ENCODE peak calls at places on chromosomes 16 and 17, in nine cellular contexts. F is A549, X is esophagus muscularis mucosa, H is testis, J is body of pancreas, M is adrenal gland, W is breast epithelium, D is gastrocnemius medialis, E is HCT116. T is an unnamed sample.
A peak's percentile ranks its signal among the peaks of the same experiment; 100 is the strongest.

GRCh38 chr17:58710948-58711552 is 18.6 kb downstream of the RAD51C start:
- DNase-seq in F (peak; percentile 71), X (no peak), H (peak; percentile 78), J (peak; percentile 40), M (peak; percentile 26), W (no peak), D (no peak), E (peak; percentile 56), T (peak; percentile 12)

GRCh38 chr17:8121531-8122390 is 2.1 kb downstream of the HES7 start:
- DNase-seq in F (peak; percentile 92), X (no peak), H (peak; percentile 59), J (peak; percentile 42), M (no peak), W (no peak), D (no peak), E (peak; percentile 51), T (no peak)

GRCh38 chr16:695355-696089 is 5.3 kb upstream of the WDR24 start:
- DNase-seq in F (peak; percentile 78), X (no peak), H (no peak), J (peak; percentile 33), M (peak; percentile 57), W (peak; percentile 49), D (no peak), E (no peak), T (no peak)

GRCh38 chr17:74497471-74497870 is 31.0 kb downstream of the CD300A start:
- DNase-seq in F (no peak), X (no peak), H (no peak), J (no peak), M (no peak), W (no peak), D (no peak), E (no peak), T (no peak)

GRCh38 chr16:21277927-21278706 is at the start of gene CRYM:
- DNase-seq in F (peak; percentile 52), X (peak; percentile 72), H (peak; percentile 83), J (peak; percentile 61), M (peak; percentile 49), W (peak; percentile 32), D (no peak), E (no peak), T (peak; percentile 56)

GRCh38 chr17:1071103-1071825 is 74.3 kb downstream of the TIMM22 start:
- DNase-seq in F (no peak), X (no peak), H (no peak), J (no peak), M (no peak), W (no peak), D (no peak), E (no peak), T (no peak)

GRCh38 chr16:20950294-20950693 is 49.7 kb downstream of the LYRM1 start:
- DNase-seq in F (no peak), X (no peak), H (no peak), J (no peak), M (no peak), W (no peak), D (no peak), E (no peak), T (no peak)

GRCh38 chr16:54342001-54342776 is 55.6 kb upstream of the IRX3 start:
- DNase-seq in F (no peak), X (no peak), H (no peak), J (no peak), M (no peak), W (peak; percentile 74), D (no peak), E (no peak), T (no peak)

GRCh38 chr17:32463304-32463703 is 19.0 kb downstream of the PSMD11 start:
- DNase-seq in F (no peak), X (no peak), H (no peak), J (no peak), M (no peak), W (no peak), D (no peak), E (no peak), T (no peak)

GRCh38 chr16:87383522-87384161 is at the start of gene FBXO31:
- DNase-seq in F (peak; percentile 95), X (peak; percentile 95), H (peak; percentile 90), J (peak; percentile 89), M (peak; percentile 89), W (peak; percentile 74), D (peak; percentile 72), E (peak; percentile 88), T (peak; percentile 91)
- TF ChIP-seq POLR2A in F (peak; percentile 94), X (no peak), H (peak; percentile 88), J (no peak), M (peak; percentile 91), W (no peak), D (peak; percentile 100), E (peak; percentile 90), T (peak; percentile 98)

GRCh38 chr16:27168790-27169189 is 34.5 kb upstream of the KDM8 start:
- DNase-seq in F (no peak), X (no peak), H (no peak), J (no peak), M (no peak), W (no peak), D (no peak), E (no peak), T (no peak)

GRCh38 chr16:27169511-27170071 is 33.7 kb upstream of the KDM8 start:
- DNase-seq in F (peak; percentile 68), X (no peak), H (no peak), J (no peak), M (no peak), W (no peak), D (no peak), E (no peak), T (peak; percentile 52)

GRCh38 chr16:27161398-27161797 is 41.9 kb upstream of the KDM8 start:
- DNase-seq in F (no peak), X (no peak), H (no peak), J (no peak), M (no peak), W (no peak), D (no peak), E (no peak), T (no peak)

DNA sequence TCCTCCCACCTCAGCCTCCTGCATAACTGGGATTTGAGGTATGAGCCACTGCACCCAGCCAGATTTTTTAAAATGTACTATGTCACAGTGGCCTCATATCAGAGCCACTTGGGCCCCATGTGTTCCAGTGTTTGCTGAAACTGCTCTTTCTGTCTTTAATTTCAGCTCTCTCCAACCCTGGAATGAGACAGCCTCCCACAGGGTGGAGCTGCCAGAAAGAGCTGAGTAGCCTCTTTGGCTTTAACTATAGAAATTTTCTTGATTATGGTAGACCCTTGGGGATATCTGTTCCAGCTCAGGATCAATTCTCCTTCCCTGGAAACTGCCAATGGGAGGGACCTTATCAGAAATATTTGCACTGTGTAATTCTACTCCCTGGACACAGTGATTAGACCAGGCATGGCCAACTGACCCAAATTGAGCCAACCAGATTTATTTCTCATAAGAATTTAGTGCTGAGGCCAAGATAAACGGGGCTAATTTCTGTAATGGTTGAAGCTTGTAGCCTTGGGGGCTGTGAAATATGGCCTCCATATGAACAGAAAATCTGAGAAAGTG is 39.0 kb upstream of the KDM8 start:
- DNase-seq in F (no peak), X (no peak), H (no peak), J (no peak), M (no peak), W (no peak), D (no peak), E (no peak), T (no peak)
- TF ChIP-seq POLR2A in F (no peak), X (no peak), H (no peak), J (no peak), M (no peak), W (no peak), D (no peak), E (no peak), T (no peak)

DNA sequence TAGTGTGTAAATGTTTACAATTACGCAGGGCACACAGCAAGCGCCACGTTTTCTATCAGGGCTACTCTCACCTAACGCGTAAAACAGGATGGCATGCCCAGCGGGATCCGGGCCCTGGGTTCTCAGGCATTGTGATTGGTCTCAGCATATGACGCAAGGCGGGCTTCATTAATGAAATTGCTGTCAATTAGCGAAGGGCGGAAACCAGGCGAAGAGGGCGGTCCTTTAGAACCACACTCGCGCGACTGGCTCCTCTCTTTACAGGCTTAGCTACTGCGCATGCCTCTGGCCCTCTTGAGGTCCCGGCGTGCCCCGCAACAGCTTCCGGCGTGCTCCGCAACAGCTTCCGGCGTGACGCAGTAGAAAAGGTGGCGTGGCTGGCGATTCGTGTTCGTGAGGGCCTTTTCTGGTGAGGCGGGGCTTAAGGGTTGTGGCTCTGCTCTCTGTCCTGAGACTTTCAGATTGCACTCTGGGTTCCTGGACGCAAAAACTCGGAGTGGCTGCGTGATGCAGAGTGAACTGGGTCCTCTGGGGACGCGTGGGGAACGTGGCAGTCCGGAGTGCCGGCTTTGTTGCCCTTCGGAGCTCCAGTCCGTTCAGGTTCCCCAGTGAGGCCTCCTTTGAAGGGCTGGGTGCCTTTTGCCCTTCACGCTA is 9.2 kb downstream of the OR2C1 start:
- DNase-seq in F (peak; percentile 97), X (peak; percentile 92), H (peak; percentile 97), J (peak; percentile 85), M (peak; percentile 96), W (peak; percentile 82), D (peak; percentile 53), E (no peak), T (peak; percentile 40)
- TF ChIP-seq POLR2A in F (no peak), X (no peak), H (no peak), J (peak; percentile 64), M (peak; percentile 23), W (no peak), D (no peak), E (no peak), T (peak; percentile 17)

DNA sequence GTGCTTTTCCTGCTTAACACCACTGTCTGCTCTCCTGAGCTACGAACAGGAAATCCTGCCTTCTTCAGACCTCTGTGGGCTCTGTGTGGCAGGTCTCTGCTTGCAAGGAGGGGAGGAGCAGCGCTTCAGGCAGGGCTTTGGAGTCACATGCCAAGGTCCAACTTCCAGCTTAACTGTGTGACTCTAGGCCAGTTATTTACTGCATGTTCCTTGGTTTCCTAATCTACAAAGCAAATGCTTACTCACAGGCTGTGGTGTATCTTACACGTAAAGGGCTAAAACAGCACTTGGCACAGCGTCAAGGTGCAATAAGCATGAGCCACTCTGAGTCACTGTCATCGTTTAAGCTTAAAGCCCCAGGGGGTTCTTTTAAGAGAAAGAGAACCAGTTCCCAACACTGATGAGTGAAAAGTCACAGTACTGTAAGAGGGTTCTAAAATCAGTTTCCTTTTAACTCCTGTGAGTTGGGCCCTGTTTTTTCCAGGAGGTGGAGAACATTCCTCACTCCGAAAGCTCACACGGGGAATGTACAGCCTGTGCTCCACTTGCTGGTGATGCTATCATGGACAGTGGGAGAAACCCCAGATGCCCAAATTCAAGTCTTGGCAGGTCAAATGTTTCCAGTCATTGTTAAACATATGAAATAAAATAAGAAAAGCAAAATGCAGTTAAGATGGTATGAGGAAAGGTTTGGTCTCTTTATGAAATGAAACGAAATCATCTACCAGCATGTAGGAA is 54.1 kb upstream of the BCAR1 start:
- DNase-seq in F (peak; percentile 99), X (no peak), H (peak; percentile 72), J (peak; percentile 85), M (peak; percentile 92), W (peak; percentile 88), D (peak; percentile 87), E (peak; percentile 100), T (peak; percentile 81)
- TF ChIP-seq POLR2A in F (no peak), X (no peak), H (no peak), J (peak; percentile 79), M (no peak), W (no peak), D (peak; percentile 73), E (peak; percentile 34), T (no peak)